ENCODE peak calls at places on chromosomes 5 and 9, in five cellular contexts. One of them, this sample, is unnamed.

GRCh38 chr5:98578438-98578837 is 195.0 kb upstream of the RGMB start:
- DNase-seq in choroid plexus epithelial cell: no peak
- DNase-seq in colonic mucosa: no peak
- DNase-seq in ovary: no peak
- DNase-seq in sigmoid colon: no peak
- DNase-seq in this sample: no peak

GRCh38 chr5:147949711-147950573 is 43.6 kb upstream of the C5orf46 start:
- DNase-seq in ovary: no peak
- DNase-seq in choroid plexus epithelial cell: peak; percentile 68
- DNase-seq in sigmoid colon: no peak
- DNase-seq in colonic mucosa: no peak
- DNase-seq in this sample: peak; percentile 49

GRCh38 chr9:130441031-130441430 is 3.7 kb upstream of the ASS1 start:
- DNase-seq in ovary: no peak
- DNase-seq in colonic mucosa: no peak
- DNase-seq in sigmoid colon: no peak
- DNase-seq in choroid plexus epithelial cell: no peak
- DNase-seq in this sample: no peak

GRCh38 chr5:15604986-15605385 is 105.0 kb downstream of the FBXL7 start:
- DNase-seq in choroid plexus epithelial cell: peak; percentile 92
- DNase-seq in ovary: no peak
- DNase-seq in colonic mucosa: no peak
- DNase-seq in sigmoid colon: no peak
- DNase-seq in this sample: peak; percentile 40

GRCh38 chr5:35736280-35736679 is 118.6 kb downstream of the SPEF2 start:
- DNase-seq in sigmoid colon: no peak
- DNase-seq in ovary: no peak
- DNase-seq in choroid plexus epithelial cell: no peak
- DNase-seq in colonic mucosa: no peak
- DNase-seq in this sample: peak; percentile 12

GRCh38 chr9:78001946-78002731 is 29.5 kb downstream of the GNAQ start:
- DNase-seq in sigmoid colon: no peak
- DNase-seq in ovary: no peak
- DNase-seq in colonic mucosa: no peak
- DNase-seq in choroid plexus epithelial cell: peak; percentile 42
- DNase-seq in this sample: peak; percentile 19

GRCh38 chr5:1860949-1861348 is 21.8 kb downstream of the IRX4 start:
- DNase-seq in colonic mucosa: no peak
- DNase-seq in ovary: no peak
- DNase-seq in choroid plexus epithelial cell: no peak
- DNase-seq in sigmoid colon: no peak
- DNase-seq in this sample: no peak

GRCh38 chr5:52708463-52708862 is 79.3 kb upstream of the ITGA1 start:
- DNase-seq in ovary: no peak
- DNase-seq in choroid plexus epithelial cell: peak; percentile 48
- DNase-seq in colonic mucosa: no peak
- DNase-seq in sigmoid colon: no peak
- DNase-seq in this sample: peak; percentile 22

GRCh38 chr5:113357696-113358476 is 76.9 kb downstream of the TSSK1B start:
- DNase-seq in choroid plexus epithelial cell: peak; percentile 17
- DNase-seq in sigmoid colon: no peak
- DNase-seq in ovary: no peak
- DNase-seq in colonic mucosa: no peak
- DNase-seq in this sample: no peak

GRCh38 chr5:66710557-66710956 is 114.4 kb downstream of the MAST4 start:
- DNase-seq in colonic mucosa: no peak
- DNase-seq in sigmoid colon: no peak
- DNase-seq in ovary: peak; percentile 70
- DNase-seq in choroid plexus epithelial cell: peak; percentile 5
- DNase-seq in this sample: peak; percentile 78

GRCh38 chr5:103472820-103473219 is 89.8 kb downstream of the NUDT12 start:
- DNase-seq in choroid plexus epithelial cell: peak; percentile 73
- DNase-seq in colonic mucosa: no peak
- DNase-seq in sigmoid colon: no peak
- DNase-seq in ovary: no peak
- DNase-seq in this sample: peak; percentile 65

GRCh38 chr5:173477320-173478055 is 139.0 kb downstream of the BOD1 start:
- DNase-seq in choroid plexus epithelial cell: peak; percentile 87
- DNase-seq in ovary: no peak
- DNase-seq in sigmoid colon: no peak
- DNase-seq in colonic mucosa: no peak
- DNase-seq in this sample: peak; percentile 76

GRCh38 chr9:107214381-107214780 is 68.7 kb upstream of the RAD23B start:
- DNase-seq in sigmoid colon: no peak
- DNase-seq in ovary: no peak
- DNase-seq in choroid plexus epithelial cell: no peak
- DNase-seq in colonic mucosa: no peak
- DNase-seq in this sample: no peak

GRCh38 chr9:136726118-136726517 is 13.7 kb downstream of the DIPK1B start:
- DNase-seq in ovary: no peak
- DNase-seq in sigmoid colon: no peak
- DNase-seq in choroid plexus epithelial cell: no peak
- DNase-seq in colonic mucosa: no peak
- DNase-seq in this sample: no peak
- H3K4me3 ChIP-seq in ovary: peak overlapping the region; percentile 68
- H3K4me3 ChIP-seq in sigmoid colon: peak overlapping the region; percentile 88
- H3K4me3 ChIP-seq in choroid plexus epithelial cell: peak overlapping the region; percentile 90
- H3K4me3 ChIP-seq in colonic mucosa: peak overlapping the region; percentile 90
- H3K4me3 ChIP-seq in this sample: peak overlapping the region; percentile 98

GRCh38 chr5:31291323-31291854 is 97.9 kb downstream of the CDH6 start:
- DNase-seq in ovary: no peak
- DNase-seq in colonic mucosa: no peak
- DNase-seq in choroid plexus epithelial cell: no peak
- DNase-seq in sigmoid colon: no peak
- DNase-seq in this sample: no peak
- TF ChIP-seq CTCF in ovary: no peak
- TF ChIP-seq CTCF in colonic mucosa: no peak
- TF ChIP-seq CTCF in choroid plexus epithelial cell: no peak
- TF ChIP-seq CTCF in sigmoid colon: no peak
- TF ChIP-seq CTCF in this sample: no peak

GRCh38 chr9:73038613-73039012 is 85.8 kb upstream of the ALDH1A1 start:
- DNase-seq in choroid plexus epithelial cell: peak; percentile 38
- DNase-seq in sigmoid colon: peak; percentile 84
- DNase-seq in colonic mucosa: peak; percentile 19
- DNase-seq in ovary: peak; percentile 90
- DNase-seq in this sample: peak; percentile 81

GRCh38 chr9:73037613-73038012 is 84.8 kb upstream of the ALDH1A1 start:
- DNase-seq in choroid plexus epithelial cell: peak; percentile 69
- DNase-seq in ovary: no peak
- DNase-seq in colonic mucosa: no peak
- DNase-seq in sigmoid colon: no peak
- DNase-seq in this sample: peak; percentile 41

GRCh38 chr9:73039253-73039915 is 86.5 kb upstream of the ALDH1A1 start:
- DNase-seq in sigmoid colon: peak; percentile 82
- DNase-seq in choroid plexus epithelial cell: peak; percentile 67
- DNase-seq in ovary: peak; percentile 42
- DNase-seq in colonic mucosa: peak; percentile 28
- DNase-seq in this sample: peak; percentile 78

GRCh38 chr9:73039916-73040263 is 87.0 kb upstream of the ALDH1A1 start:
- DNase-seq in ovary: no peak
- DNase-seq in choroid plexus epithelial cell: no peak
- DNase-seq in colonic mucosa: no peak
- DNase-seq in sigmoid colon: no peak
- DNase-seq in this sample: no peak

DNA sequence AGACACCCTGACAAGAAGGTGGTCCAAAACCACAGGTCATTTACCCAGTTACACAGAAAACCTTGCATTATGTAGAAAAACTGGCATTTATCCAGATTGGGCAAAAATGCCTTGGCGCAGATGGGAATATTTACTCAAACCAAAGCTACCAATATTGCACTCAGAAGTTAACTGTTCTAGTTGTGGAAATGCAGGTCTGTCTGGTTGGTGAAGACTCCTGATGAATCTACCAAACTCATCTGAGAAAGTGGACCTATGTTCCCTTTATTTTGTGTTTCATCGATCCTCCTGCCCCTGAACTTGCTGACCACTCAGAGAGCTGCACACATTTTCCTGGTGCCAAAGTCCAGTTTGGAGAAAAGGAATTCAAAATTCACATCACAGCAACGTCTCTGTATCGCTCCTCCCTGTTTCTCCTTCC is 85.2 kb upstream of the ALDH1A1 start:
- DNase-seq in sigmoid colon: no peak
- DNase-seq in choroid plexus epithelial cell: no peak
- DNase-seq in colonic mucosa: no peak
- DNase-seq in ovary: no peak
- DNase-seq in this sample: peak; percentile 5
- H3K4me3 ChIP-seq in sigmoid colon: peak overlapping the region; percentile 13
- H3K4me3 ChIP-seq in choroid plexus epithelial cell: no peak overlapping the region
- H3K4me3 ChIP-seq in colonic mucosa: no peak overlapping the region
- H3K4me3 ChIP-seq in ovary: no peak overlapping the region
- H3K4me3 ChIP-seq in this sample: no peak overlapping the region

GRCh38 chr9:133553978-133554713 is 19.6 kb downstream of the ADAMTSL2 start:
- DNase-seq in colonic mucosa: no peak
- DNase-seq in ovary: no peak
- DNase-seq in sigmoid colon: no peak
- DNase-seq in choroid plexus epithelial cell: no peak
- DNase-seq in this sample: no peak
- TF ChIP-seq CTCF in colonic mucosa: no peak
- TF ChIP-seq CTCF in ovary: no peak
- TF ChIP-seq CTCF in sigmoid colon: no peak
- TF ChIP-seq CTCF in choroid plexus epithelial cell: no peak
- TF ChIP-seq CTCF in this sample: no peak

This sample was measured in fibroblast of mammary gland.